ENCODE peak calls at places on chromosomes 5 and 9, in four cellular contexts. N is IMR-90, K is mesendoderm, T is H1. U is an unnamed sample.

GRCh38 chr9:33467526-33467925 is 6.2 kb downstream of the NOL6 start:
- DNase-seq in T (no peak), N (no peak), K (no peak), U (no peak)

GRCh38 chr5:158484968-158485367 is 614.7 kb downstream of the EBF1 start:
- DNase-seq in N (no peak), K (peak; percentile 18), T (no peak), U (no peak)

GRCh38 chr5:134077926-134078580 is 36.4 kb upstream of the TCF7 start:
- DNase-seq in T (no peak), K (no peak), N (no peak), U (no peak)

GRCh38 chr9:14838701-14839100 is 71.5 kb downstream of the FREM1 start:
- DNase-seq in N (no peak), T (no peak), K (no peak), U (no peak)

GRCh38 chr9:129596541-129597328 is 24.2 kb downstream of the C9orf50 start:
- DNase-seq in T (peak; percentile 85), N (peak; percentile 73), K (peak; percentile 98), U (peak; percentile 87)

GRCh38 chr9:83231039-83231438 is 168.1 kb upstream of the RASEF start:
- DNase-seq in N (no peak), T (no peak), K (peak; percentile 25), U (no peak)

GRCh38 chr9:128341435-128341849 is 1.1 kb downstream of the SLC27A4 start:
- DNase-seq in T (peak; percentile 85), N (peak; percentile 59), K (peak; percentile 88), U (peak; percentile 83)

GRCh38 chr5:143030349-143030748 is 260.2 kb downstream of the ARHGAP26 start:
- DNase-seq in K (no peak), N (no peak), T (no peak), U (no peak)

GRCh38 chr5:95619096-95619495 is 791 bp upstream of the GPR150 start:
- DNase-seq in K (no peak), N (peak; percentile 56), T (no peak), U (no peak)

GRCh38 chr9:98775831-98776441 is 20.4 kb downstream of the ANKS6 start:
- DNase-seq in T (peak; percentile 67), K (peak; percentile 89), N (peak; percentile 79), U (peak; percentile 71)

GRCh38 chr9:137550958-137551655 is 572 bp upstream of the MRPL41 start:
- DNase-seq in K (peak; percentile 94), N (peak; percentile 44), T (peak; percentile 92), U (peak; percentile 95)

GRCh38 chr9:122562134-122562760 is 9.3 kb downstream of the OR1N2 start:
- DNase-seq in N (no peak), T (no peak), K (no peak), U (peak; percentile 75)

GRCh38 chr5:51908215-51908614 is 525.0 kb downstream of the ISL1 start:
- DNase-seq in T (no peak), N (no peak), K (peak; percentile 72), U (no peak)

GRCh38 chr9:107293555-107294085 is 10.5 kb downstream of the RAD23B start:
- DNase-seq in K (no peak), T (no peak), N (no peak), U (no peak)
- H3K4me1 ChIP-seq in K (peaks cover 5% of the 10 kb centered on the region), T (peaks cover 10% of the 10 kb centered on the region), N (peaks cover 12% of the 10 kb centered on the region), U (peaks cover 11% of the 10 kb centered on the region)

GRCh38 chr5:98402130-98402529 is 371.3 kb upstream of the RGMB start:
- DNase-seq in N (no peak), K (no peak), T (no peak), U (no peak)

GRCh38 chr5:98403131-98403530 is 370.3 kb upstream of the RGMB start:
- DNase-seq in N (no peak), T (no peak), K (no peak), U (no peak)

GRCh38 chr5:98401645-98402044 is 371.8 kb upstream of the RGMB start:
- DNase-seq in T (no peak), K (no peak), N (peak; percentile 31), U (no peak)

GRCh38 chr5:98397081-98397480 is 376.4 kb upstream of the RGMB start:
- DNase-seq in K (no peak), T (no peak), N (peak; percentile 52), U (no peak)

GRCh38 chr5:98398465-98398864 is 375.0 kb upstream of the RGMB start:
- DNase-seq in T (no peak), N (no peak), K (no peak), U (no peak)
- H4K5ac ChIP-seq in T (no peak overlapping the region), N (no peak overlapping the region), K (no peak overlapping the region), U (no peak overlapping the region)

GRCh38 chr9:90969021-90969675 is 167.5 kb downstream of the SYK start:
- DNase-seq in T (no peak), N (no peak), K (no peak), U (no peak)

GRCh38 chr9:90974643-90975245 is 173.1 kb downstream of the SYK start:
- DNase-seq in N (no peak), T (no peak), K (no peak), U (no peak)

GRCh38 chr9:90974007-90974406 is 172.4 kb downstream of the SYK start:
- DNase-seq in T (no peak), N (peak; percentile 25), K (no peak), U (no peak)

GRCh38 chr9:90970603-90971002 is 169.0 kb downstream of the SYK start:
- DNase-seq in N (peak; percentile 49), T (no peak), K (no peak), U (no peak)

GRCh38 chr9:90972057-90972456 is 170.4 kb downstream of the SYK start:
- DNase-seq in K (no peak), N (no peak), T (no peak), U (no peak)
- H3K4me1 ChIP-seq in K (peaks cover 2% of the 10 kb centered on the region), N (peaks cover 2% of the 10 kb centered on the region), T (no peaks in the 10 kb centered on the region), U (peaks cover 2% of the 10 kb centered on the region)

DNA sequence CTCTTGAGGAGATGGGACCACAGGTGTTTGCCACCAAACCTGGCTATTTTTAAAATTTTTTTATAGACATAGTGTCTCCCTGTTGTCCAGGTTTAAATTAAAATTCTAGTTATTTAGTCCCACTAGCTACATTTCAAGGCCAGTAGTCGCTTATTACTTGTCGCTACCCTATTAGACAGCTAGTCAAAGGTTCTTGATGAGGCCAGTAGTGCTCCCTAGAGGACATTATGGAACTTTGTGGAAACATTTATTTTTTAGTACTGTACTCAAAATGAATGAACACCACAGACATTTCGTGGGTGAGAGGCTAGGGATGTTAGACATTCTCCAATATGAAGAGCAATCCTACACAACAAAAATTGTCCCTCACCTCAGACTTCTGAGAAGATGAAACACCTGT is 14.4 kb upstream of the GRXCR2 start:
- DNase-seq in N (no peak), T (no peak), K (no peak), U (no peak)
- H4K5ac ChIP-seq in N (no peak overlapping the region), T (no peak overlapping the region), K (no peak overlapping the region), U (no peak overlapping the region)

U was measured in H9.